ENCODE peak calls at places on chromosomes 5 and 9, in four cellular contexts. One of them, this sample, is unnamed.
A peak's percentile ranks its signal among the peaks of the same experiment; 100 is the strongest.

GRCh38 chr5:156640751-156641241 is 209.3 kb upstream of the PPP1R2B start:
- DNase-seq in neural progenitor cell: no peak
- DNase-seq in endothelial cell of umbilical vein: no peak
- DNase-seq in fibroblast of mammary gland: peak; percentile 34
- DNase-seq in this sample: peak; percentile 69

GRCh38 chr9:5562806-5563416 is 52.6 kb downstream of the PDCD1LG2 start:
- DNase-seq in neural progenitor cell: no peak
- DNase-seq in endothelial cell of umbilical vein: no peak
- DNase-seq in fibroblast of mammary gland: no peak
- DNase-seq in this sample: no peak

GRCh38 chr5:126124706-126125345 is 298.4 kb upstream of the GRAMD2B start:
- DNase-seq in neural progenitor cell: no peak
- DNase-seq in endothelial cell of umbilical vein: no peak
- DNase-seq in fibroblast of mammary gland: peak; percentile 85
- DNase-seq in this sample: no peak

GRCh38 chr5:158819840-158820620 is 279.7 kb downstream of the EBF1 start:
- DNase-seq in neural progenitor cell: no peak
- DNase-seq in endothelial cell of umbilical vein: no peak
- DNase-seq in fibroblast of mammary gland: peak; percentile 96
- DNase-seq in this sample: peak; percentile 4

GRCh38 chr5:13745508-13745907 is 199.0 kb downstream of the DNAH5 start:
- DNase-seq in neural progenitor cell: no peak
- DNase-seq in endothelial cell of umbilical vein: peak; percentile 60
- DNase-seq in fibroblast of mammary gland: peak; percentile 31
- DNase-seq in this sample: no peak

GRCh38 chr5:177449140-177450061 is 2.8 kb downstream of the PRR7 start:
- DNase-seq in neural progenitor cell: no peak
- DNase-seq in endothelial cell of umbilical vein: no peak
- DNase-seq in fibroblast of mammary gland: no peak
- DNase-seq in this sample: no peak

GRCh38 chr5:1879292-1880263 is 3.1 kb downstream of the IRX4 start:
- DNase-seq in neural progenitor cell: peak; percentile 24
- DNase-seq in endothelial cell of umbilical vein: no peak
- DNase-seq in fibroblast of mammary gland: no peak
- DNase-seq in this sample: no peak

GRCh38 chr9:126464694-126465441 is 138.2 kb downstream of the MVB12B start:
- DNase-seq in neural progenitor cell: no peak
- DNase-seq in endothelial cell of umbilical vein: no peak
- DNase-seq in fibroblast of mammary gland: no peak
- DNase-seq in this sample: no peak

GRCh38 chr9:86217076-86217475 is 42.4 kb downstream of the C9orf153 start:
- DNase-seq in neural progenitor cell: no peak
- DNase-seq in endothelial cell of umbilical vein: no peak
- DNase-seq in fibroblast of mammary gland: peak; percentile 19
- DNase-seq in this sample: no peak

GRCh38 chr5:5492087-5492933 is 69.8 kb downstream of the ICE1 start:
- DNase-seq in neural progenitor cell: peak; percentile 69
- DNase-seq in endothelial cell of umbilical vein: peak; percentile 49
- DNase-seq in fibroblast of mammary gland: peak; percentile 72
- DNase-seq in this sample: peak; percentile 29

GRCh38 chr5:174503461-174504265 is 220.7 kb upstream of the MSX2 start:
- DNase-seq in neural progenitor cell: no peak
- DNase-seq in endothelial cell of umbilical vein: peak; percentile 2
- DNase-seq in fibroblast of mammary gland: peak; percentile 60
- DNase-seq in this sample: peak; percentile 65

GRCh38 chr9:136950656-136951030 is 1.4 kb upstream of the LCN12 start:
- DNase-seq in neural progenitor cell: no peak
- DNase-seq in endothelial cell of umbilical vein: no peak
- DNase-seq in fibroblast of mammary gland: no peak
- DNase-seq in this sample: no peak
- H3K4me3 ChIP-seq in neural progenitor cell: peak overlapping the region; percentile 53
- H3K4me3 ChIP-seq in endothelial cell of umbilical vein: peak overlapping the region; percentile 77
- H3K4me3 ChIP-seq in fibroblast of mammary gland: no peak overlapping the region
- H3K4me3 ChIP-seq in this sample: peak overlapping the region; percentile 48

DNA sequence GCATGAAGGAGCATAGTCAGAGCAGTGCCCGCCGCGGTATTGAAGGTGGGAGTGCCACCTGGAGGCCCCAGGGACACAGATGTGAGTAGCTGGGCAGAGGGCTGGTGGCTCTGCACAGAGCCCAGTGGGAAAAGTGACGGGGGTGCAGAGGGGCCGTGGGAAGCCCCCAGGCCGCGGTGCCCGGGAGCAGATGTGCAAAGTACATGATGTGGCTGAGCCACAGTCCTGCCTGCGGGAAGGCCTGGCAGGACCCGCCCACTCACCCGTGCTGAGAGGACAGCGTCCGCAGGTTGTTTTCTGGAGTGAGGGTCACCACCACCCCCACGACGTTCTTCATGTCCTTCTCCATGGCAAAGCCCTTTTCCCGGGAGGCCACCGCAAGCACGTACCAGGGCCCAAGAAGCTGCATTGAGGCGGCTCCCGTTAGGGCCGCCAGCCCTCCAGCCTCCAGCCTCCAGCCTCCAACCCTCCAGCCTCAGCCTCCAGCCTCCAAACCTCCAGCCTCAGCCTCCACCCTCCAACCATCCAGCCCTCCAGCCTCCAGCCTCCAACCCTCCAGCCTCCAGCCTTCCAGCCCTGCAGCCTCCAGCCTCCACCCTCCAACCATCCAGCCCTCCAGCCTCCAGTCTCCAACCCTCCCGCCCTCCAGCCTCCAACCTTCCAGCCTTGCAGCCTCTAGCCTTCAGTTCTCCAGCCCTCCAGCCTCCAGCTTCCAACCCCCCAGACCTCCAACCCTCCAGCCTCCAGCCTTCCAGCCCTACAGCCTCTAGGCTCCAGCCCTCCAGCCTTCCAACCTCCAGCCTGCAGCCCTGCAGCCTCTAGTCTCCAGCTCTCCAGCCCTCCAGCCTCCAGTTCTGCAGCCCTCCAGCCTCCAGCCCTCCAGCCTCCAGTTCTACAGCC is 914 bp downstream of the LCN6 start:
- DNase-seq in neural progenitor cell: no peak
- DNase-seq in endothelial cell of umbilical vein: no peak
- DNase-seq in fibroblast of mammary gland: no peak
- DNase-seq in this sample: no peak
- H3K4me3 ChIP-seq in neural progenitor cell: no peak overlapping the region
- H3K4me3 ChIP-seq in endothelial cell of umbilical vein: no peak overlapping the region
- H3K4me3 ChIP-seq in fibroblast of mammary gland: no peak overlapping the region
- H3K4me3 ChIP-seq in this sample: no peak overlapping the region

GRCh38 chr5:116361171-116361967 is 213.3 kb downstream of the SEMA6A start:
- DNase-seq in neural progenitor cell: peak; percentile 84
- DNase-seq in endothelial cell of umbilical vein: no peak
- DNase-seq in fibroblast of mammary gland: peak; percentile 14
- DNase-seq in this sample: no peak
- H3K4me3 ChIP-seq in neural progenitor cell: peak overlapping the region; percentile 44
- H3K4me3 ChIP-seq in endothelial cell of umbilical vein: no peak overlapping the region
- H3K4me3 ChIP-seq in fibroblast of mammary gland: peak overlapping the region; percentile 3
- H3K4me3 ChIP-seq in this sample: peak overlapping the region; percentile 16

DNA sequence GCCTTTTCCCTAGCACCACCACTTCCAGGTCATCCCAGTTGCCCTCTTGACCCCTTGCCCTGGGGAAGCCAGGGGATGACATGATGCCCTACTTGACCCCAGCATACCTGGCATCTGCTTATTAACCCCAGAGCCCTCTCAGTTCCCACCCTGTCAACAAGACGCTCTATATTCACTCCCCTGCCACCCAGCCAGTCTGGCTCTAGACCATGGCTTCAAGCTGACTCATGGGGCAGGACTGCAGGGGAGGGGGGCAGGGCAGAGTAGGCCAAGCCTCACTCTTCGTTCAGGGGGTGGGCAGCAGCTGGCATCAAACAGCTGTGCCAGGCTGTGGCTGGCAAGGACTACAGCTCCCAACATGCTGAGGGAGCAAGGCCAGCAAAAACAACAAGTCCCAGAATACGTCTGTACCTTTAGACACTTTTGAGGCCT is 5.3 kb downstream of the ATOSB start:
- DNase-seq in neural progenitor cell: no peak
- DNase-seq in endothelial cell of umbilical vein: peak; percentile 62
- DNase-seq in fibroblast of mammary gland: peak; percentile 40
- DNase-seq in this sample: no peak
- H3K4me3 ChIP-seq in neural progenitor cell: no peak overlapping the region
- H3K4me3 ChIP-seq in endothelial cell of umbilical vein: peak overlapping the region; percentile 85
- H3K4me3 ChIP-seq in fibroblast of mammary gland: peak overlapping the region; percentile 79
- H3K4me3 ChIP-seq in this sample: peak overlapping the region; percentile 61

This sample was measured in HFF-Myc.